ENCODE peak calls at places on chromosomes 12 and 14, in ten cellular contexts. X, O, S, C, G, N, H, Y, K and A are unnamed samples.

GRCh38 chr14:106564058-106564643 is 1037.8 kb downstream of the TMEM121 start:
- DNase-seq in G (peak), N (peak), S (peak), H (no peak), K (no peak), O (peak), X (no peak), Y (no peak), C (peak), A (no peak)

GRCh38 chr14:84961637-84962036 is 568.3 kb upstream of the FLRT2 start:
- DNase-seq in G (no peak), N (no peak), Y (peak), K (no peak), S (no peak), X (no peak), H (no peak), O (no peak), C (no peak), A (no peak)

GRCh38 chr14:104687601-104688504 is 1.6 kb upstream of the INF2 start:
- DNase-seq in G (peak), O (peak), N (peak), K (peak), X (peak), C (peak), Y (peak), H (no peak), S (no peak), A (no peak)

GRCh38 chr12:108827941-108828340 is 29.4 kb downstream of the SSH1 start:
- DNase-seq in S (no peak), C (no peak), K (no peak), G (no peak), X (no peak), H (no peak), Y (no peak), O (no peak), N (no peak), A (no peak)

GRCh38 chr12:3771853-3772252 is 18.9 kb upstream of the CRACR2A start:
- DNase-seq in O (no peak), X (no peak), S (no peak), K (no peak), N (no peak), H (no peak), Y (peak), C (no peak), G (no peak), A (no peak)

GRCh38 chr12:91274886-91275285 is 92.3 kb upstream of the DCN start:
- DNase-seq in C (no peak), O (no peak), N (no peak), S (no peak), G (peak), X (no peak), H (peak), Y (no peak), K (no peak), A (no peak)

GRCh38 chr12:12333980-12334709 is 15.9 kb downstream of the MANSC1 start:
- DNase-seq in X (no peak), N (peak), K (peak), H (no peak), O (no peak), G (peak), C (peak), Y (peak), S (peak), A (no peak)

GRCh38 chr14:68621400-68622365 is 171.2 kb downstream of the ZFP36L1 start:
- DNase-seq in C (peak), S (no peak), K (no peak), G (no peak), H (no peak), N (no peak), X (no peak), Y (peak), O (no peak), A (peak)

GRCh38 chr12:30197392-30198047 is 413.8 kb upstream of the TMTC1 start:
- DNase-seq in S (peak), O (peak), Y (no peak), X (no peak), N (peak), K (no peak), H (no peak), G (peak), C (no peak), A (no peak)

GRCh38 chr12:26874501-26875296 is 41.7 kb upstream of the ITPR2 start:
- DNase-seq in G (no peak), Y (no peak), S (peak), N (no peak), K (no peak), O (no peak), H (no peak), C (no peak), X (no peak), A (no peak)

GRCh38 chr12:57571926-57572762 is 18.8 kb upstream of the PIP4K2C start:
- DNase-seq in N (no peak), G (no peak), S (no peak), K (no peak), X (no peak), O (no peak), C (no peak), Y (no peak), H (no peak), A (no peak)

GRCh38 chr12:123150273-123150803 is 552 bp downstream of the PITPNM2 start:
- DNase-seq in N (peak), K (no peak), X (no peak), Y (peak), G (no peak), O (peak), C (peak), H (no peak), S (no peak), A (no peak)

GRCh38 chr12:39816671-39817185 is 197.1 kb upstream of the ABCD2 start:
- DNase-seq in X (no peak), G (no peak), H (no peak), N (no peak), S (no peak), K (no peak), C (no peak), O (no peak), Y (no peak), A (no peak)

GRCh38 chr12:79063258-79063657 is 198.7 kb downstream of the SYT1 start:
- DNase-seq in K (no peak), Y (no peak), C (no peak), N (no peak), O (no peak), X (no peak), H (no peak), G (no peak), S (no peak), A (no peak)

GRCh38 chr14:76870146-76870545 is 43.9 kb downstream of the LRRC74A start:
- DNase-seq in C (peak), G (peak), N (peak), O (no peak), S (peak), H (no peak), K (peak), Y (no peak), X (no peak), A (no peak)

DNA sequence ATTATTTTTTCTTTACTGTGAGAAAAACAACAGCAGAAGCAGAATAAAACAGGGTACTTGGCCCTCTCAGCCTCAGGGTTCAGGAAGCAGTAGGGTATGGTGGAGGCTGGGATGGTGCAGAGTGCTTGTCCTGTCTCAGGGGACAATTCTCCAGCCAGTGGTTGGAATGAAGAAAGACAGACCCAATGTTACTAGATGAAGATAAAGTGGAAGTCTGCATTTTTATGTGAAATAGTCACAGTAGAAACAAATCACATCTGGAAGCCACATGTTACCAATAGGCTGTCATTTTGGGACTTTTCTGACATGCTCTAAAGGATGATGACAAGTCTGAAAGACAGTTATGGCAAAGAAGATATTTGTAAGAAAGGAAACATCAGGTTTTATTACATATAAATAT is 32.3 kb downstream of the PROX2 start:
- DNase-seq in Y (no peak), O (no peak), N (peak), K (no peak), X (no peak), G (no peak), C (no peak), S (no peak), H (peak), A (no peak)
- TF ChIP-seq CTCF in Y (peak), O (no peak), N (peak), K (no peak), X (no peak), G (no peak), C (no peak), S (no peak), H (peak), A (no peak)

GRCh38 chr14:52649511-52649910 is 45.8 kb downstream of the ERO1A start:
- DNase-seq in O (no peak), H (no peak), G (no peak), C (no peak), N (no peak), Y (no peak), X (no peak), K (no peak), S (no peak), A (no peak)

DNA sequence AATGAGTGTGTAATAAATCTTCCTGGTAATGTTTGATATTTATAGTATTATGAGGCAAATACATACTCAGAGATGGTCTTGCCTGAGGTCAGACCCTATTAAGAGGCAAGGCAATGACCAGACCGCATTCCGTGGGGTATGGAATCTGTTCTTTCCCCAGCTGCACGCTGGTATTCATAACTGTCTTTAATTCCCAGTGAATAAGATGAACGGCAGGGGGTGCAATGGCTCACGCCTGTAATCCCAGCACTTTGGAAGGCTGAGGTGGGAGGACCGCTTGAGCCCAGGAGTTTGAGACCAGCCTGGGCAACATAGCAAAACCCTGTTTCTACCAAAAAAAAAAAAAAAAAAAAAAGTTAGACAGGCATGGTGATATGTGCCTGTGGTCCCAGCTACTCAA is 44.6 kb downstream of the ERO1A start:
- DNase-seq in K (no peak), O (no peak), C (no peak), X (no peak), N (peak), G (no peak), Y (no peak), S (no peak), H (no peak), A (no peak)
- TF ChIP-seq CTCF in K (no peak), O (no peak), C (no peak), X (no peak), N (peak), G (no peak), Y (no peak), S (no peak), H (no peak), A (no peak)

GRCh38 chr14:58398895-58399294 is 3.2 kb downstream of the TOMM20L start:
- DNase-seq in G (no peak), Y (no peak), O (no peak), K (no peak), H (no peak), C (no peak), S (no peak), X (no peak), N (no peak), A (no peak)

GRCh38 chr14:58395815-58396626 is at the start of gene TOMM20L:
- DNase-seq in K (peak), X (peak), C (peak), Y (peak), H (no peak), O (peak), G (peak), S (peak), N (peak), A (peak)

GRCh38 chr14:58398495-58398894 is 2.8 kb downstream of the TOMM20L start:
- DNase-seq in H (no peak), O (no peak), Y (no peak), X (no peak), N (no peak), G (no peak), C (no peak), S (no peak), K (no peak), A (no peak)

DNA sequence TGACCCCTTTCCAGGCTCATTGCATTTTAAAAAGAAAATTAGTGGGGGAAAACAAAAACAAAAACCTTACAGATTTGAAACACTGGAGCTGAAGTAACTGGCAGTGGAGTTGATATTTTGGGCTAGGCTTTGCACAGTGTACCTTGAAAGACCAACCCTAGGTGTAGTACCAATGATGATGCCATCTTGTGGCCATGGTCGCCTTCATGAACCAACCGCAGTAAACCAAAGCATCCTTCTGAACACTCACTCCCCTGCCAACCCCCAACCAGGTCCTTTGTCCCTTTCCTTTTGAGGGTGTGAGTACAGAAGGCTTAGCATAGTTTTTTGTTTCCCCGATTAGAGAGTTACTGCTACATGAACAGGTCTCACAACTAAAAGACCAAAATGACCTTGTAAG is 5.9 kb downstream of the TOMM20L start:
- DNase-seq in N (no peak), H (no peak), K (no peak), S (no peak), C (no peak), X (no peak), G (peak), Y (no peak), O (no peak), A (no peak)
- TF ChIP-seq CTCF in N (peak), H (no peak), K (peak), S (no peak), C (peak), X (no peak), G (no peak), Y (no peak), O (no peak), A (no peak)

GRCh38 chr14:36525746-36526099 is 5.7 kb upstream of the NKX2-1 start:
- DNase-seq in K (no peak), O (no peak), H (no peak), N (no peak), G (no peak), X (no peak), S (no peak), C (no peak), Y (no peak), A (no peak)

GRCh38 chr14:36524874-36525745 is 5.1 kb upstream of the NKX2-1 start:
- DNase-seq in Y (no peak), G (peak), X (no peak), K (peak), O (no peak), C (peak), N (peak), S (peak), H (no peak), A (no peak)

GRCh38 chr14:36522347-36522971 is 2.4 kb upstream of the NKX2-1 start:
- DNase-seq in X (no peak), S (no peak), K (peak), Y (no peak), G (no peak), C (peak), H (no peak), N (no peak), O (no peak), A (no peak)

GRCh38 chr14:36522972-36523685 is 3.1 kb upstream of the NKX2-1 start:
- DNase-seq in X (no peak), H (no peak), K (no peak), O (no peak), S (no peak), C (peak), N (no peak), G (no peak), Y (no peak), A (no peak)

DNA sequence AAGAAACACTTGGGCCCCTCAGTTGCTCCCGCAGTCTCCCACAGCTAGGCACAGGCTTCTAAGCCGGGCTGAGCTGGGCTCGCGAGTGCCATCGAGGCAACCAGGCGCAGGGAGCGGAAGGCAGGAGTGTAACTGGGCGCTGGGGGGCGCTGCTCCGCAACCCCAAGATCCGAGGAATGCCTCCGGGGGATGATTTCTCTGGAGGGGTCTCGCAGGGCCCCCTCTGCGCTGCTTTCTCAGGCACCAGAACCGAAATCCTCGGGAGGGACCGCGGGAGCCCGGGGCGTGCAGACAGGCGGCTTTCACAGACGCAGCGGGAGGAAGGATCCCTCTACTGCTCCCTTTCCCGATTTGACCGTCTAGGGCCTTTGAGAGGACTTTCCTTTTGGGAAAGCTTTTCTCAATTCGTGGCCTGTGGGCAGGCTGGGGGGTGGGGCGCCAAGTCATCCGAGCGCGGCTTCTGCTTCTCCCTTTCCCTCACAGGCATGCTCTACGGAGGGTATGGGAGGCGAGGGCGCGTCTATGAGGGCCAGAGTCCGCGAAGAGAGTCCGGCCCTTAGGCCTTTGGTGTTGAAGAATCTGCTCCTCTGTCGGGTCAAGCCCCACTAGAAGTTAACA is 4.3 kb upstream of the NKX2-1 start:
- DNase-seq in G (no peak), H (no peak), S (no peak), Y (no peak), X (no peak), K (peak), O (no peak), C (peak), N (no peak), A (no peak)
- TF ChIP-seq CTCF in G (no peak), H (no peak), S (no peak), Y (no peak), X (no peak), K (peak), O (no peak), C (peak), N (peak), A (peak)

GRCh38 chr12:120774169-120774916 is 48.7 kb downstream of the ACADS start:
- DNase-seq in O (no peak), S (no peak), X (no peak), G (no peak), N (no peak), C (no peak), H (no peak), K (no peak), Y (no peak), A (no peak)

GRCh38 chr12:120771097-120771496 is 45.5 kb downstream of the ACADS start:
- DNase-seq in C (peak), Y (no peak), H (no peak), N (no peak), G (no peak), O (no peak), X (no peak), K (no peak), S (no peak), A (no peak)

DNA sequence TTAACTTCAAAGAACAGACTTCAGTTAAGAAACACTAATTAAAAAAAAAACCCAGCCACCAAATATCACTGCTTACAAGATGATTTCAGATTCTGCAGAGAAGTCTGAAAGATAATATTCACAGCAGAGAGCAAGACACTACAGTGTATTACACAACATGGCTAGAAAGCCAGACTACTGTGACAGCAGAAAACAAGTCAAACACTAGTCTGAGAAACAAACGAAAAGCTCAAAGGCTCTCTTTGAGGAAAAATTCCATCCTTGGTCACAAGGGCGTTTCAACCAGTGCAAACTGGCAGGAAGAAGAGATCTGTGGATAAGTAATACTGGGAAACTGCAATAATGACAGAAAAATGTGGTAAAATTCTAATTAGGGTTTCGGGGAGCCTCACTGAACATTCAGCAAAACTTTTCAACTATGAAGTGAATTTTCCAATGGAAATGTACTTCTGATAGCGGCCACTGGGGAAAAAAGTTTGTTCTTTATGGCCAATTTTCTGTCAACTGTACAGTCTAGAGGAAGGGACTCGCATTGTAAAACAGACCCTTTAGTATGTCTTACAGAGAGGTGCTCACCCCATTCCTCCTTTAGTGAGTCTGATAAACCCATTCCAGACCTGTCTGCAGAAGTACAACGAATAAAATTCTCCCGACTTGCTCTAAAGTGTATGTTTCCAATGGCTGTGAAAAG is 50.4 kb downstream of the ACADS start:
- DNase-seq in C (no peak), N (no peak), G (no peak), K (no peak), H (no peak), Y (no peak), O (no peak), X (no peak), S (no peak), A (no peak)
- TF ChIP-seq CTCF in C (peak), N (peak), G (no peak), K (no peak), H (no peak), Y (peak), O (no peak), X (no peak), S (peak), A (peak)

GRCh38 chr14:61535470-61535869 is 159.8 kb upstream of the HIF1A start:
- DNase-seq in O (no peak), G (no peak), H (no peak), K (no peak), N (no peak), Y (no peak), S (no peak), X (no peak), C (no peak), A (no peak)
- TF ChIP-seq CTCF in O (no peak), G (no peak), H (no peak), K (no peak), N (no peak), Y (no peak), S (no peak), X (no peak), C (no peak), A (no peak)

DNA sequence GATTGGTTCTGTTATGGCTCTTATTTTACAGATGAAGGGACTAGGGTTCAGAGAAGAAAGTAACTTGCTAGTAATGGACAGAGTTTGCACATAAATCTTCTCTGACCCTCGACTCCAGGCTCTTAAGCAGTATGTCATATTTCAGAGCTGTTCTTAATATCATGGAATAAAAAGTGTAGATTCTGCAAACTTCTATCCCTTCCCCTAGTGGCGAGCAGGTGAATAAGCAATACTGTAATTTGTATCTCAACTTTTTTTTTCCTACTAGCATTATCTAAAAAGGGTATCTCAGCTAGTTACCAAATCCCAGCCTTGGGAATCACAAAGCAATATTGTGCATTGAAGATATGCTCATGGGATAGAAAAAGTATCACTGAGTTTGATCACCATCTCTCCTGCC is 83.2 kb downstream of the ANO4 start:
- DNase-seq in O (no peak), C (no peak), S (no peak), N (no peak), Y (no peak), H (no peak), G (no peak), K (no peak), X (no peak), A (no peak)
- TF ChIP-seq CTCF in O (peak), C (peak), S (peak), N (peak), Y (no peak), H (peak), G (peak), K (peak), X (no peak), A (peak)